ENCODE peak calls at places on chromosomes 3 and 15, in nine cellular contexts. S is stomach, W is HT1080, B is HL-60, T is ELR, O is amniotic stem cell, X is activated T-cell treated with anti-CD3 and anti-CD28 coated beads for 1 hour, A is left ventricle myocardium inferior, U is frontal cortex. K is an unnamed sample.

GRCh38 chr15:65377976-65378366 is at the start of gene IGDCC3:
- DNase-seq in T (peak), X (no peak), U (peak), W (no peak), O (no peak), A (no peak), S (no peak), B (no peak), K (no peak)

GRCh38 chr3:41974223-41974622 is 12.3 kb upstream of the ULK4 start:
- DNase-seq in B (no peak), W (no peak), S (no peak), X (no peak), O (no peak), T (no peak), A (no peak), U (no peak), K (no peak)

GRCh38 chr15:43441316-43441715 is 51.6 kb downstream of the TP53BP1 start:
- DNase-seq in T (peak), A (no peak), U (no peak), X (no peak), B (no peak), W (peak), S (no peak), O (no peak), K (peak)

GRCh38 chr3:107884719-107885460 is 205.9 kb downstream of the CD47 start:
- DNase-seq in X (no peak), O (peak), W (peak), B (peak), S (no peak), T (peak), A (no peak), U (no peak), K (no peak)

GRCh38 chr15:25793354-25794050 is 69.6 kb downstream of the ATP10A start:
- DNase-seq in A (no peak), U (no peak), T (no peak), W (no peak), B (peak), X (no peak), S (peak), O (no peak), K (no peak)

GRCh38 chr3:193835414-193835813 is 242.4 kb downstream of the OPA1 start:
- DNase-seq in W (no peak), O (no peak), A (no peak), U (no peak), B (no peak), X (no peak), T (no peak), S (no peak), K (no peak)

GRCh38 chr15:85726446-85726845 is 68.3 kb downstream of the KLHL25 start:
- DNase-seq in B (no peak), T (no peak), O (no peak), U (no peak), X (no peak), S (no peak), W (no peak), A (no peak), K (no peak)

GRCh38 chr3:10142707-10143560 is 1.4 kb downstream of the VHL start:
- DNase-seq in O (no peak), W (no peak), X (no peak), A (no peak), B (no peak), S (peak), U (no peak), T (peak), K (no peak)

GRCh38 chr3:153848701-153849100 is 272.5 kb upstream of the ARHGEF26 start:
- DNase-seq in A (no peak), O (no peak), B (no peak), S (no peak), X (no peak), T (no peak), U (no peak), W (no peak), K (no peak)

GRCh38 chr3:152270145-152270870 is 1.6 kb downstream of the MBNL1 start:
- DNase-seq in W (no peak), O (no peak), A (no peak), S (no peak), X (no peak), B (no peak), T (peak), U (no peak), K (peak)

GRCh38 chr15:25883860-25884259 is 20.7 kb upstream of the ATP10A start:
- DNase-seq in B (no peak), S (no peak), X (no peak), W (peak), O (peak), A (no peak), U (no peak), T (peak), K (peak)

GRCh38 chr3:130932979-130933378 is 39.1 kb downstream of the ATP2C1 start:
- DNase-seq in U (no peak), B (no peak), O (no peak), X (no peak), W (no peak), S (no peak), T (no peak), A (no peak), K (no peak)

GRCh38 chr15:39830166-39830565 is 47.5 kb upstream of the FSIP1 start:
- DNase-seq in B (no peak), O (no peak), A (no peak), W (no peak), U (no peak), S (no peak), T (no peak), X (no peak), K (no peak)

GRCh38 chr15:74202461-74203401 is at the start of gene STRA6:
- DNase-seq in W (no peak), X (no peak), T (peak), U (no peak), B (no peak), S (no peak), A (no peak), O (no peak), K (no peak)

GRCh38 chr3:42115946-42116345 is 24.8 kb downstream of the TRAK1 start:
- DNase-seq in S (no peak), U (no peak), T (no peak), B (no peak), O (no peak), A (no peak), X (no peak), W (no peak), K (no peak)

GRCh38 chr15:40928351-40928974 is 677 bp upstream of the DLL4 start:
- DNase-seq in S (no peak), A (no peak), T (no peak), U (no peak), B (no peak), W (no peak), O (no peak), X (no peak), K (no peak)

GRCh38 chr15:37014566-37014965 is 85.8 kb downstream of the MEIS2 start:
- DNase-seq in W (no peak), S (no peak), B (no peak), O (no peak), A (no peak), T (no peak), U (no peak), X (no peak), K (no peak)

GRCh38 chr3:187994221-187995085 is 159.5 kb upstream of the LPP start:
- DNase-seq in S (no peak), O (no peak), T (peak), B (no peak), U (no peak), A (no peak), W (peak), X (no peak), K (no peak)

GRCh38 chr3:182509844-182510460 is 283.4 kb upstream of the ATP11B start:
- DNase-seq in T (no peak), B (no peak), X (no peak), A (no peak), S (no peak), W (no peak), O (no peak), U (no peak), K (no peak)

GRCh38 chr3:15438988-15439387 is 11.6 kb downstream of the EAF1 start:
- DNase-seq in O (no peak), S (no peak), T (peak), B (peak), W (peak), X (no peak), U (no peak), A (no peak), K (no peak)

GRCh38 chr3:120025520-120025919 is 68.7 kb downstream of the GSK3B start:
- DNase-seq in W (peak), S (no peak), X (no peak), U (no peak), A (no peak), B (no peak), O (no peak), T (peak), K (peak)

GRCh38 chr3:10366681-10367101 is 45.8 kb upstream of the SEC13 start:
- DNase-seq in B (peak), X (no peak), O (peak), A (no peak), W (peak), T (peak), U (no peak), S (no peak), K (peak)

GRCh38 chr3:24601500-24601899 is 106.8 kb upstream of the THRB start:
- DNase-seq in S (no peak), T (no peak), O (no peak), W (no peak), U (no peak), X (no peak), A (no peak), B (no peak), K (no peak)

GRCh38 chr15:37973856-37974255 is 39.4 kb downstream of the TMCO5A start:
- DNase-seq in W (no peak), O (no peak), B (no peak), U (no peak), X (no peak), S (no peak), A (no peak), T (peak), K (no peak)

GRCh38 chr15:43286074-43286473 is 19.3 kb upstream of the TGM5 start:
- DNase-seq in O (no peak), S (no peak), U (no peak), X (no peak), A (no peak), B (no peak), T (no peak), W (no peak), K (no peak)

GRCh38 chr3:35857004-35857403 is 217.7 kb downstream of the ARPP21 start:
- DNase-seq in B (no peak), T (no peak), X (no peak), U (no peak), S (no peak), O (no peak), A (no peak), W (no peak), K (no peak)

GRCh38 chr15:81337713-81338157 is 13.8 kb upstream of the STARD5 start:
- DNase-seq in T (no peak), B (no peak), O (no peak), S (no peak), W (no peak), X (no peak), A (no peak), U (no peak), K (no peak)

GRCh38 chr3:51373658-51374421 is 11.3 kb upstream of the MANF start:
- DNase-seq in X (no peak), U (no peak), W (no peak), A (no peak), B (no peak), O (no peak), T (no peak), S (no peak), K (no peak)

GRCh38 chr15:63040509-63040908 is 2.0 kb upstream of the TPM1 start:
- DNase-seq in S (no peak), W (no peak), T (no peak), O (no peak), B (no peak), A (no peak), U (no peak), X (no peak), K (no peak)

K was measured in RCC 7860.